ENCODE peak calls at places on chromosomes 4 and X, in nine cellular contexts. T, L, X, H, P, Q, R, A and O are unnamed samples.

GRCh38 chr4:170979736-170980135 is 833.5 kb upstream of the GALNTL6 start:
- DNase-seq in L (no peak), Q (no peak), H (no peak), R (no peak), A (no peak), T (peak; percentile 28), X (no peak), P (no peak), O (no peak)

GRCh38 chr4:7132730-7133582 is 59.4 kb upstream of the SORCS2 start:
- DNase-seq in A (no peak), T (no peak), H (no peak), L (no peak), R (no peak), Q (no peak), P (no peak), X (no peak), O (no peak)

GRCh38 chrX:10398271-10398670 is 222.1 kb downstream of the MID1 start:
- DNase-seq in Q (no peak), H (no peak), X (no peak), A (no peak), T (no peak), R (no peak), P (no peak), L (no peak), O (no peak)

GRCh38 chrX:51891821-51892551 is 1.4 kb upstream of the MAGED1 start:
- DNase-seq in R (peak; percentile 55), Q (no peak), T (no peak), H (no peak), X (no peak), P (peak; percentile 71), L (no peak), A (peak; percentile 61), O (no peak)

GRCh38 chrX:72269671-72270251 is 7.3 kb downstream of the RPS4X start:
- DNase-seq in Q (no peak), H (no peak), P (peak; percentile 65), A (no peak), R (no peak), T (no peak), X (no peak), L (no peak), O (no peak)

GRCh38 chrX:53288173-53288572 is 6.8 kb upstream of the IQSEC2 start:
- DNase-seq in H (no peak), L (no peak), X (peak; percentile 43), R (no peak), Q (no peak), P (peak; percentile 87), A (no peak), T (peak; percentile 43), O (no peak)

GRCh38 chr4:121794505-121795192 is 6.5 kb upstream of the EXOSC9 start:
- DNase-seq in X (peak; percentile 12), R (no peak), Q (no peak), P (no peak), T (no peak), A (no peak), L (no peak), H (peak; percentile 79), O (no peak)

GRCh38 chr4:3331511-3332394 is 38.9 kb downstream of the RGS12 start:
- DNase-seq in Q (no peak), P (peak; percentile 49), A (no peak), H (no peak), X (no peak), R (no peak), L (peak; percentile 4), T (no peak), O (no peak)

GRCh38 chrX:132636080-132636479 is 147.2 kb upstream of the MBNL3 start:
- DNase-seq in H (no peak), P (no peak), Q (no peak), A (no peak), L (no peak), R (no peak), X (no peak), T (no peak), O (no peak)

GRCh38 chrX:110966839-110967238 is 129.2 kb upstream of the PAK3 start:
- DNase-seq in R (no peak), X (no peak), Q (no peak), P (no peak), L (no peak), T (no peak), A (no peak), H (peak; percentile 21), O (no peak)

GRCh38 chr4:56627985-56628384 is 53.1 kb downstream of the HOPX start:
- DNase-seq in A (no peak), Q (no peak), H (no peak), P (no peak), T (no peak), X (no peak), L (no peak), R (no peak), O (no peak)

GRCh38 chr4:119068529-119068962 is 67.1 kb upstream of the MYOZ2 start:
- DNase-seq in L (no peak), Q (no peak), A (no peak), P (no peak), X (no peak), T (no peak), R (no peak), H (no peak), O (no peak)

GRCh38 chr4:119070301-119070700 is 65.3 kb upstream of the MYOZ2 start:
- DNase-seq in T (no peak), X (no peak), R (no peak), L (no peak), Q (no peak), H (no peak), P (no peak), A (no peak), O (no peak)
- H3K27ac ChIP-seq in T (no peak overlapping the region), X (no peak overlapping the region), R (no peak overlapping the region), L (no peak overlapping the region), Q (no peak overlapping the region), H (no peak overlapping the region), P (no peak overlapping the region), A (no peak overlapping the region), O (no peak overlapping the region)

GRCh38 chr4:71466775-71467174 is 128.0 kb downstream of the SLC4A4 start:
- DNase-seq in H (no peak), P (no peak), A (no peak), R (no peak), Q (no peak), X (no peak), T (no peak), L (no peak), O (no peak)
- H3K27ac ChIP-seq in H (no peak overlapping the region), P (no peak overlapping the region), A (no peak overlapping the region), R (no peak overlapping the region), Q (no peak overlapping the region), X (no peak overlapping the region), T (no peak overlapping the region), L (no peak overlapping the region), O (no peak overlapping the region)

GRCh38 chr4:142408003-142408441 is 438.1 kb downstream of the INPP4B start:
- DNase-seq in X (no peak), H (no peak), T (no peak), Q (no peak), R (no peak), A (no peak), P (no peak), L (no peak), O (no peak)
- H3K27ac ChIP-seq in X (no peak overlapping the region), H (no peak overlapping the region), T (no peak overlapping the region), Q (no peak overlapping the region), R (no peak overlapping the region), A (no peak overlapping the region), P (no peak overlapping the region), L (no peak overlapping the region), O (no peak overlapping the region)

DNA sequence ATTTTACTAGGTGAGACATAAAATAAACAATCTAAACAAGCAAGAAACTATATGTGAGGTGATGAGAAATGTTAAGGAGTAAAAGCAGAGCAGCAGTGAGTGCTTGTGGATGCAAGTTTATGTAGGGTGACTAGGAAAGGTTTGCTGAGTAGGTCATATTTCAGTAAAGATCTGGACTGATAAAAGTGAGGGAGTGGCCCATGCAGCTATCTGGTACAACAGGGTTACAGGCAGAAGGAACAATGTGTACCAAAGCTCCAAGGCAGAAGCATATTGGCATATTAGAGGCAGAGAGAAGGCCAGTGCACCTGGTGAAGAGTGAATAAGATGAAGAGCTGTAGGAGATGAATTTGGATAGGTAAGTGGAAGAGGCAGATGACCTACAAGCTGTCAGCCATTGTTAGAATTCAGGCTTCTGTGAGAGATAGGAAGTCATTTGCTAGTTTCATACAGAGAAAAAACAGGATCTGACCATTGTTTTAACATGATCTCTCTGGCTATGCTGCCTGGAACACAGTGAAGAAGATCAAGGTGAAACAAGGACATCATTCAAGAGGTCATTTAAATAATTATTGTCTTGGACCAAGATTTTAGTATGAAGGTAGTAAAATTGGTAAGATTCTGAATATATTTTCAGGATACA is 274.6 kb downstream of the ANKRD50 start:
- DNase-seq in T (no peak), P (no peak), A (no peak), H (no peak), Q (no peak), R (no peak), X (no peak), L (no peak), O (no peak)
- H3K27ac ChIP-seq in T (no peak overlapping the region), P (no peak overlapping the region), A (no peak overlapping the region), H (no peak overlapping the region), Q (no peak overlapping the region), R (no peak overlapping the region), X (no peak overlapping the region), L (no peak overlapping the region), O (no peak overlapping the region)